ENCODE peak calls at places on chromosomes 4 and X, in six cellular contexts. One of them, this sample, is unnamed.

GRCh38 chrX:38214551-38214950 is 6.1 kb downstream of the SRPX start:
- DNase-seq in mesendoderm: no peak
- DNase-seq in K562: no peak
- DNase-seq in colonic mucosa: no peak
- DNase-seq in adipocyte: no peak
- DNase-seq in HCT116: no peak
- DNase-seq in this sample: no peak

GRCh38 chr4:61533140-61533539 is 333.0 kb downstream of the ADGRL3 start:
- DNase-seq in K562: no peak
- DNase-seq in HCT116: no peak
- DNase-seq in mesendoderm: no peak
- DNase-seq in colonic mucosa: no peak
- DNase-seq in adipocyte: no peak
- DNase-seq in this sample: no peak

GRCh38 chr4:105074097-105074496 is 72.6 kb upstream of the TET2 start:
- DNase-seq in mesendoderm: no peak
- DNase-seq in K562: no peak
- DNase-seq in colonic mucosa: no peak
- DNase-seq in adipocyte: no peak
- DNase-seq in HCT116: no peak
- DNase-seq in this sample: no peak

GRCh38 chr4:168656055-168656660 is 159.3 kb downstream of the PALLD start:
- DNase-seq in HCT116: no peak
- DNase-seq in mesendoderm: no peak
- DNase-seq in colonic mucosa: no peak
- DNase-seq in K562: no peak
- DNase-seq in adipocyte: peak; percentile 95
- DNase-seq in this sample: no peak

GRCh38 chrX:119885554-119886428 is 9.9 kb upstream of the AKAP14 start:
- DNase-seq in K562: no peak
- DNase-seq in HCT116: no peak
- DNase-seq in mesendoderm: peak; percentile 21
- DNase-seq in adipocyte: no peak
- DNase-seq in colonic mucosa: peak; percentile 29
- DNase-seq in this sample: no peak

GRCh38 chrX:23332888-23333821 is 1.5 kb upstream of the PTCHD1 start:
- DNase-seq in HCT116: no peak
- DNase-seq in mesendoderm: peak; percentile 69
- DNase-seq in K562: no peak
- DNase-seq in colonic mucosa: no peak
- DNase-seq in adipocyte: no peak
- DNase-seq in this sample: no peak

GRCh38 chrX:153765138-153766079 is 1.4 kb downstream of the PLXNB3 start:
- DNase-seq in K562: peak; percentile 75
- DNase-seq in colonic mucosa: no peak
- DNase-seq in adipocyte: no peak
- DNase-seq in HCT116: no peak
- DNase-seq in mesendoderm: peak; percentile 22
- DNase-seq in this sample: no peak

GRCh38 chrX:120769576-120770341 is 105.9 kb downstream of the CT47B1 start:
- DNase-seq in K562: no peak
- DNase-seq in colonic mucosa: no peak
- DNase-seq in mesendoderm: peak; percentile 28
- DNase-seq in adipocyte: peak; percentile 80
- DNase-seq in HCT116: peak; percentile 16
- DNase-seq in this sample: peak; percentile 18

GRCh38 chr4:37066149-37066548 is 178.4 kb upstream of the NWD2 start:
- DNase-seq in mesendoderm: no peak
- DNase-seq in colonic mucosa: peak; percentile 60
- DNase-seq in adipocyte: no peak
- DNase-seq in HCT116: no peak
- DNase-seq in K562: no peak
- DNase-seq in this sample: no peak

GRCh38 chr4:47340914-47341313 is 122.6 kb downstream of the COMMD8 start:
- DNase-seq in HCT116: no peak
- DNase-seq in adipocyte: no peak
- DNase-seq in K562: no peak
- DNase-seq in mesendoderm: no peak
- DNase-seq in colonic mucosa: no peak
- DNase-seq in this sample: no peak

GRCh38 chr4:48116582-48116981 is 17.5 kb downstream of the TXK start:
- DNase-seq in mesendoderm: peak; percentile 48
- DNase-seq in colonic mucosa: no peak
- DNase-seq in adipocyte: no peak
- DNase-seq in HCT116: no peak
- DNase-seq in K562: no peak
- DNase-seq in this sample: no peak

GRCh38 chr4:76301068-76301774 is 5.3 kb upstream of the STBD1 start:
- DNase-seq in colonic mucosa: no peak
- DNase-seq in mesendoderm: peak; percentile 19
- DNase-seq in adipocyte: peak; percentile 86
- DNase-seq in HCT116: peak; percentile 83
- DNase-seq in K562: peak; percentile 73
- DNase-seq in this sample: no peak

GRCh38 chr4:111641813-111642579 is 503.3 kb upstream of the FAM241A start:
- DNase-seq in colonic mucosa: peak; percentile 48
- DNase-seq in adipocyte: peak; percentile 97
- DNase-seq in HCT116: peak; percentile 91
- DNase-seq in mesendoderm: peak; percentile 92
- DNase-seq in K562: peak; percentile 33
- DNase-seq in this sample: peak; percentile 75

GRCh38 chr4:154683956-154684681 is 59.7 kb upstream of the LRAT start:
- DNase-seq in colonic mucosa: no peak
- DNase-seq in adipocyte: no peak
- DNase-seq in K562: no peak
- DNase-seq in mesendoderm: no peak
- DNase-seq in HCT116: no peak
- DNase-seq in this sample: no peak
- H3K9ac ChIP-seq in colonic mucosa: no peak overlapping the region
- H3K9ac ChIP-seq in adipocyte: no peak overlapping the region
- H3K9ac ChIP-seq in K562: no peak overlapping the region
- H3K9ac ChIP-seq in mesendoderm: no peak overlapping the region
- H3K9ac ChIP-seq in HCT116: no peak overlapping the region
- H3K9ac ChIP-seq in this sample: no peak overlapping the region

GRCh38 chrX:106005684-106006083 is 32.8 kb downstream of the SERPINA7 start:
- DNase-seq in HCT116: no peak
- DNase-seq in mesendoderm: no peak
- DNase-seq in adipocyte: no peak
- DNase-seq in colonic mucosa: no peak
- DNase-seq in K562: no peak
- DNase-seq in this sample: no peak

GRCh38 chrX:106009145-106009544 is 29.4 kb downstream of the SERPINA7 start:
- DNase-seq in mesendoderm: no peak
- DNase-seq in adipocyte: no peak
- DNase-seq in HCT116: no peak
- DNase-seq in colonic mucosa: no peak
- DNase-seq in K562: no peak
- DNase-seq in this sample: no peak

GRCh38 chrX:106007815-106008214 is 30.7 kb downstream of the SERPINA7 start:
- DNase-seq in adipocyte: no peak
- DNase-seq in mesendoderm: peak; percentile 23
- DNase-seq in K562: no peak
- DNase-seq in colonic mucosa: no peak
- DNase-seq in HCT116: no peak
- DNase-seq in this sample: no peak
- H3K9ac ChIP-seq in adipocyte: no peak overlapping the region
- H3K9ac ChIP-seq in mesendoderm: no peak overlapping the region
- H3K9ac ChIP-seq in K562: no peak overlapping the region
- H3K9ac ChIP-seq in colonic mucosa: no peak overlapping the region
- H3K9ac ChIP-seq in HCT116: no peak overlapping the region
- H3K9ac ChIP-seq in this sample: no peak overlapping the region

GRCh38 chr4:36037127-36037526 is 207.2 kb downstream of the ARAP2 start:
- DNase-seq in K562: no peak
- DNase-seq in adipocyte: no peak
- DNase-seq in mesendoderm: no peak
- DNase-seq in HCT116: no peak
- DNase-seq in colonic mucosa: no peak
- DNase-seq in this sample: no peak
- H3K9ac ChIP-seq in K562: no peak overlapping the region
- H3K9ac ChIP-seq in adipocyte: no peak overlapping the region
- H3K9ac ChIP-seq in mesendoderm: no peak overlapping the region
- H3K9ac ChIP-seq in HCT116: no peak overlapping the region
- H3K9ac ChIP-seq in colonic mucosa: no peak overlapping the region
- H3K9ac ChIP-seq in this sample: no peak overlapping the region

DNA sequence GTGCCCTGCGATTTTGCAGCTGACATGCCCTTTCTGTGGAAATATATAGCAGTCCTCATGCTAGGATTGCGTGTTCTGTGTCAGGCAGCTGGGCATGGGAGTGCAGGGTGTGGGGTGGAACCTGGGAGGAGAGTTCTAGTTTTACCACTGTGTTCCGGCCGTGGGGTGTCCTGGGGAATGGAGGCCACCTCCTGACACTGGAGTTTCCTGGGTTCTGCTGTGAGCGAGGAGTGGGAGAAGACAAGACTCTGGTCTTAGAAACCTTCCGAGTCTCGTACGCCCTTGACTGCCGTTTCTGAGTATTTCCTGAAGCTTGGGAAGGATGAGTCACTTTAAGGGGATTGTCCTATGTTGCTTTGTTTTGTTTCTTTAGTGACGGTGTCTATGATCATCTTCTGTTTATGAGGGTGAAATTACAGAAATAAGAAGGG is 19.0 kb downstream of the CD99 start:
- DNase-seq in colonic mucosa: no peak
- DNase-seq in adipocyte: peak; percentile 81
- DNase-seq in HCT116: peak; percentile 51
- DNase-seq in K562: no peak
- DNase-seq in mesendoderm: peak; percentile 62
- DNase-seq in this sample: no peak
- H3K9ac ChIP-seq in colonic mucosa: no peak overlapping the region
- H3K9ac ChIP-seq in adipocyte: peak overlapping the region; percentile 67
- H3K9ac ChIP-seq in HCT116: peak overlapping the region; percentile 48
- H3K9ac ChIP-seq in K562: no peak overlapping the region
- H3K9ac ChIP-seq in mesendoderm: no peak overlapping the region
- H3K9ac ChIP-seq in this sample: no peak overlapping the region

GRCh38 chr4:184288451-184289178 is 70.9 kb upstream of the ENPP6 start:
- DNase-seq in colonic mucosa: peak; percentile 54
- DNase-seq in adipocyte: no peak
- DNase-seq in HCT116: no peak
- DNase-seq in mesendoderm: no peak
- DNase-seq in K562: no peak
- DNase-seq in this sample: no peak
- H3K9ac ChIP-seq in colonic mucosa: no peak overlapping the region
- H3K9ac ChIP-seq in adipocyte: no peak overlapping the region
- H3K9ac ChIP-seq in HCT116: no peak overlapping the region
- H3K9ac ChIP-seq in mesendoderm: no peak overlapping the region
- H3K9ac ChIP-seq in K562: no peak overlapping the region
- H3K9ac ChIP-seq in this sample: no peak overlapping the region

DNA sequence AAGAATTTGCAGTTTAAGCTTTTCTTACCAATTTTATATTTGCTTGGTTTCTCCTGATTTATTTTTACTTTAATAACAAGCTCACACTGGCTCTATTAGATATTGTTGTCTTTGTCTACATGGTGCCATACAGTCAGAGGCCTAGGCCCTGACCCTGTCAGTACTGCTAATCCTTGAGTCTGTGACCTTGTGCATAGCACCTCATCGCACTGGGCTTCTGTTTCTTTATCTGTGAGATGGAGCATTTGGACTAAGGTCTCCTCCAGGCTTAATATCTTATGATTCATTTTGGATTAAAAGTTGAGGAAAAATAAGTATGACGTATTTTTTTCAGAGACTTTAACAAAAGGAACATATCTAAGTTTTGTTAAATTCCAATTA is 203.3 kb downstream of the BANK1 start:
- DNase-seq in mesendoderm: no peak
- DNase-seq in adipocyte: no peak
- DNase-seq in K562: no peak
- DNase-seq in colonic mucosa: no peak
- DNase-seq in HCT116: no peak
- DNase-seq in this sample: no peak
- H3K9ac ChIP-seq in mesendoderm: no peak overlapping the region
- H3K9ac ChIP-seq in adipocyte: no peak overlapping the region
- H3K9ac ChIP-seq in K562: no peak overlapping the region
- H3K9ac ChIP-seq in colonic mucosa: no peak overlapping the region
- H3K9ac ChIP-seq in HCT116: no peak overlapping the region
- H3K9ac ChIP-seq in this sample: no peak overlapping the region

This sample was measured in NT2/D1.